ENCODE peak calls at places on chromosome 12, in ten cellular contexts. P is T-helper 17 cell; Z is ovary; L is CD4-positive, alpha-beta memory T cell; H is activated CD4-positive, alpha-beta memory T cell treated with anti-CD3 and anti-CD28 coated beads, Interleukin-2, amount 10 ng/mL, durations not matched to agents 7 days and 5 days; Y is astrocyte; F is glomerular endothelial cell; C is MCF 10A; J is putamen; V is activated T-cell treated with anti-CD3 and anti-CD28 coated beads for 1 hour. M is an unnamed sample.

GRCh38 chr12:49338830-49339463 is 2.0 kb upstream of the C1QL4 start:
- DNase-seq in V (no peak), C (no peak), J (no peak), F (no peak), P (no peak), L (no peak), H (no peak), Z (no peak), Y (no peak), M (no peak)

GRCh38 chr12:25058619-25059018 is 109.7 kb upstream of the BCAT1 start:
- DNase-seq in L (no peak), F (no peak), J (no peak), Z (no peak), P (no peak), Y (no peak), C (no peak), H (no peak), V (no peak), M (no peak)

GRCh38 chr12:6074394-6074793 is 50.1 kb downstream of the VWF start:
- DNase-seq in C (no peak), F (no peak), P (no peak), Y (no peak), V (no peak), L (peak; percentile 5), Z (no peak), H (peak; percentile 39), J (no peak), M (no peak)

GRCh38 chr12:21831671-21832357 is 57.3 kb upstream of the KCNJ8 start:
- DNase-seq in Z (peak; percentile 69), L (no peak), F (no peak), C (no peak), J (no peak), H (no peak), V (no peak), Y (peak; percentile 29), P (no peak), M (no peak)

GRCh38 chr12:87802721-87803011 is 226.5 kb downstream of the C12orf50 start:
- DNase-seq in F (no peak), L (no peak), J (no peak), Y (no peak), C (no peak), Z (no peak), V (no peak), H (no peak), P (no peak), M (no peak)

GRCh38 chr12:19428261-19428660 is 11.0 kb upstream of the AEBP2 start:
- DNase-seq in F (no peak), H (peak; percentile 22), P (no peak), Z (no peak), Y (peak; percentile 22), L (no peak), V (no peak), J (no peak), C (peak; percentile 21), M (no peak)

GRCh38 chr12:3523728-3524127 is 32.7 kb downstream of the PRMT8 start:
- DNase-seq in H (no peak), P (no peak), F (no peak), C (no peak), L (no peak), Y (no peak), Z (no peak), V (no peak), J (no peak), M (no peak)

GRCh38 chr12:56346663-56347062 is 8.0 kb downstream of the IL23A start:
- DNase-seq in Z (no peak), F (no peak), H (no peak), P (no peak), C (no peak), V (no peak), L (no peak), Y (no peak), J (no peak), M (peak; percentile 17)